ENCODE peak calls at places on chromosomes 7 and 10, in eight cellular contexts. L is endodermal cell, U is Right ventricle myocardium superior, N is NCI-H774, E is GM03348, C is nephron progenitor cell, W is A172, S is H54. F is an unnamed sample.

GRCh38 chr10:125329056-125329455 is 168.7 kb upstream of the CTBP2 start:
- DNase-seq in L (no peak), U (no peak), N (no peak), E (no peak), C (no peak), W (no peak), S (no peak), F (no peak)

GRCh38 chr10:51860257-51860656 is 160.9 kb upstream of the CSTF2T start:
- DNase-seq in L (no peak), U (no peak), N (no peak), E (peak), C (no peak), W (no peak), S (no peak), F (no peak)

GRCh38 chr7:28855538-28856217 is 102.5 kb downstream of the TRIL start:
- DNase-seq in L (no peak), U (no peak), N (no peak), E (peak), C (no peak), W (peak), S (peak), F (peak)

GRCh38 chr7:90593205-90593604 is 2.9 kb upstream of the CDK14 start:
- DNase-seq in L (no peak), U (no peak), N (no peak), E (no peak), C (no peak), W (no peak), S (no peak), F (no peak)

GRCh38 chr10:132133449-132134291 is 53.1 kb upstream of the DPYSL4 start:
- DNase-seq in L (no peak), U (peak), N (no peak), E (no peak), C (no peak), W (no peak), S (no peak), F (no peak)

GRCh38 chr10:70367195-70367796 is 15.1 kb downstream of the LRRC20 start:
- DNase-seq in L (no peak), U (no peak), N (no peak), E (no peak), C (no peak), W (peak), S (no peak), F (no peak)

GRCh38 chr10:101285519-101286070 is 56.3 kb upstream of the LBX1 start:
- DNase-seq in L (peak), U (no peak), N (peak), E (no peak), C (no peak), W (no peak), S (no peak), F (no peak)

GRCh38 chr10:48804740-48805182 is 120.1 kb downstream of the WDFY4 start:
- DNase-seq in L (no peak), U (no peak), N (no peak), E (no peak), C (no peak), W (no peak), S (no peak), F (peak)

GRCh38 chr7:84744388-84744787 is 442.5 kb downstream of the SEMA3D start:
- DNase-seq in L (no peak), U (no peak), N (no peak), E (peak), C (no peak), W (no peak), S (no peak), F (no peak)

GRCh38 chr10:30639946-30640786 is 10.6 kb upstream of the LYZL2 start:
- DNase-seq in L (no peak), U (no peak), N (no peak), E (peak), C (peak), W (peak), S (peak), F (peak)

GRCh38 chr10:117004238-117004626 is 755 bp downstream of the SHTN1 start:
- DNase-seq in L (no peak), U (no peak), N (no peak), E (no peak), C (no peak), W (no peak), S (no peak), F (no peak)